ENCODE peak calls at places on chromosomes 2 and 18, in six cellular contexts. L, D, M, Z, I and F are unnamed samples.

GRCh38 chr2:172550419-172550818 is 5.5 kb upstream of the PDK1 start:
- DNase-seq in L (no peak), D (no peak), M (no peak), Z (no peak), I (no peak), F (no peak)

GRCh38 chr2:128274218-128274617 is 44.5 kb downstream of the HS6ST1 start:
- DNase-seq in L (no peak), D (no peak), M (no peak), Z (no peak), I (no peak), F (no peak)

GRCh38 chr2:227804970-227805369 is 8.7 kb upstream of the CCL20 start:
- DNase-seq in L (no peak), D (peak), M (no peak), Z (no peak), I (no peak), F (no peak)

GRCh38 chr2:180722551-180723239 is 257.7 kb upstream of the UBE2E3 start:
- DNase-seq in L (peak), D (no peak), M (no peak), Z (no peak), I (no peak), F (peak)

GRCh38 chr18:79604205-79604912 is 75.2 kb upstream of the CTDP1 start:
- DNase-seq in L (no peak), D (no peak), M (no peak), Z (no peak), I (no peak), F (no peak)

GRCh38 chr2:71100195-71100964 is 29.6 kb downstream of the MCEE start:
- DNase-seq in L (peak), D (peak), M (peak), Z (no peak), I (peak), F (peak)

GRCh38 chr2:18411571-18411970 is 148.9 kb downstream of the RDH14 start:
- DNase-seq in L (no peak), D (no peak), M (no peak), Z (no peak), I (no peak), F (no peak)

GRCh38 chr18:56721031-56721430 is 69.9 kb downstream of the WDR7 start:
- DNase-seq in L (no peak), D (no peak), M (no peak), Z (no peak), I (no peak), F (no peak)